ENCODE peak calls at places on chromosomes 5 and 9, in four cellular contexts. O is SK-N-SH, W is neuronal stem cell, X is GM23248. E is an unnamed sample.
A peak's percentile ranks its signal among the peaks of the same experiment; 100 is the strongest.

GRCh38 chr5:142358648-142359047 is 33.8 kb upstream of the SPRY4 start:
- DNase-seq in O (no peak), W (no peak), X (no peak), E (no peak)

GRCh38 chr9:20563917-20564316 is 58.4 kb downstream of the MLLT3 start:
- DNase-seq in O (no peak), W (no peak), X (peak; percentile 6), E (no peak)

GRCh38 chr5:154653764-154654483 is 101.3 kb upstream of the LARP1 start:
- DNase-seq in O (peak; percentile 80), W (no peak), X (peak; percentile 8), E (no peak)

GRCh38 chr9:87635656-87636501 is 90.0 kb upstream of the CTSL start:
- DNase-seq in O (no peak), W (no peak), X (no peak), E (no peak)

GRCh38 chr9:129446828-129447550 is 173.9 kb downstream of the C9orf50 start:
- DNase-seq in O (no peak), W (no peak), X (peak; percentile 47), E (no peak)

GRCh38 chr5:74382864-74383618 is 257.5 kb downstream of the ENC1 start:
- DNase-seq in O (peak; percentile 19), W (no peak), X (peak; percentile 86), E (no peak)

GRCh38 chr9:4538621-4539020 is 48.4 kb downstream of the SLC1A1 start:
- DNase-seq in O (peak; percentile 57), W (no peak), X (no peak), E (no peak)

GRCh38 chr9:224540-225520 is 10.2 kb downstream of the DOCK8 start:
- DNase-seq in O (no peak), W (no peak), X (peak; percentile 26), E (no peak)

GRCh38 chr5:73825736-73826135 is 199.7 kb downstream of the ARHGEF28 start:
- DNase-seq in O (no peak), W (no peak), X (no peak), E (no peak)

GRCh38 chr5:76351577-76351976 is 51.5 kb upstream of the IQGAP2 start:
- DNase-seq in O (no peak), W (no peak), X (no peak), E (no peak)

GRCh38 chr9:113992994-113993393 is 85.1 kb downstream of the AMBP start:
- DNase-seq in O (no peak), W (no peak), X (no peak), E (peak; percentile 26)

GRCh38 chr5:73892806-73893205 is 266.8 kb downstream of the ARHGEF28 start:
- DNase-seq in O (no peak), W (no peak), X (peak; percentile 96), E (no peak)

GRCh38 chr9:37464426-37465248 is 613 bp downstream of the ZBTB5 start:
- DNase-seq in O (no peak), W (no peak), X (peak; percentile 89), E (no peak)

GRCh38 chr5:181235323-181235688 is 8.4 kb downstream of the RACK1 start:
- DNase-seq in O (peak; percentile 50), W (no peak), X (no peak), E (no peak)

GRCh38 chr5:59390074-59390659 is 503.4 kb downstream of the PDE4D start:
- DNase-seq in O (no peak), W (peak; percentile 32), X (peak; percentile 61), E (no peak)

GRCh38 chr9:77944556-77945261 is 86.9 kb downstream of the GNAQ start:
- DNase-seq in O (no peak), W (peak; percentile 21), X (no peak), E (no peak)

GRCh38 chr9:134992755-134993124 is 75.0 kb upstream of the FCN1 start:
- DNase-seq in O (no peak), W (no peak), X (peak; percentile 79), E (peak; percentile 92)

GRCh38 chr5:65127181-65127901 is 354.4 kb downstream of the ADAMTS6 start:
- DNase-seq in O (no peak), W (no peak), X (peak; percentile 66), E (no peak)

GRCh38 chr5:89255845-89256463 is 373.0 kb upstream of the MEF2C start:
- DNase-seq in O (no peak), W (no peak), X (peak; percentile 72), E (no peak)

GRCh38 chr9:127058645-127059021 is 63.8 kb downstream of the ANGPTL2 start:
- DNase-seq in O (no peak), W (no peak), X (peak; percentile 56), E (no peak)

GRCh38 chr9:33297455-33297854 is 7.1 kb downstream of the NFX1 start:
- DNase-seq in O (no peak), W (no peak), X (no peak), E (no peak)

GRCh38 chr9:120923620-120924328 is 2.8 kb downstream of the TRAF1 start:
- DNase-seq in O (no peak), W (no peak), X (no peak), E (no peak)

GRCh38 chr9:120921751-120922181 is 4.8 kb downstream of the TRAF1 start:
- DNase-seq in O (peak; percentile 74), W (no peak), X (no peak), E (no peak)

GRCh38 chr9:120924698-120925534 is 1.7 kb downstream of the TRAF1 start:
- DNase-seq in O (no peak), W (no peak), X (no peak), E (no peak)

GRCh38 chr9:120920495-120921178 is 6.0 kb downstream of the TRAF1 start:
- DNase-seq in O (peak; percentile 47), W (no peak), X (no peak), E (no peak)

DNA sequence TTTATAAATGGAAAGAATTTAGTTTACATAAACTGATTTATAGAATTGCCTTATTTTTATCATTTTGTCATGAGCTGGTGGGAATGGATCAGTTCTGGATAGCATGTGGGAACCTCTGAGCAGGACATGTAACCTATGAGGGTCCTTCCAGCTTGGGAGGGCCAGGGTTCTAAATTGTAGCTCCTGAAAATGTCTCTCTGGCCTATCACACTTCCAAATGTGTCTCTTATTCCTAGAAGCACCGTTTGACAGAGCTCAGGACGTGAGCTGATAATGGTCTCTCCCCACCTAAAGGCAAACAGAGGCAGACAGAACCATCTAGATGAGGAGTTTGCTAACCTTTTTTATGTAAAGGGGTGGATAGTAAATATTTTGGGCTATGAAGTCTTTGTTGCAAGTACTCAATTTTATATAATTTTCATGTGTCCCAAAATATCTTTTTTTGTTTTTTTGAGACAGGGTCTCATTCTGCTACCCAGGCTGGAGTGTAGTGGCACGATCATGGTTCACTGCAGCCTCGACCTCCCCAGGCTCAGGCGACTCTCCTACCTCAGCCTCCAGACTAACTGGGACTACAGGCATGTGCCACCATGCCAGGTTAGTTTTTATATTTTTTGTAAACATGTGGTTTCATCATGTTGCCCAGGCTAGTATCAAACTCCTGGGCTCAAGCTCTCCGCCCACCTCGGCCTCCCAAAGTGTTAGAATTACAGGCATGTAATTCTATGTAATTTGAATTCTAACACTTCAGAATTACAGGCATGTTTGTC is 4.0 kb downstream of the TRAF1 start:
- DNase-seq in O (no peak), W (no peak), X (no peak), E (no peak)
- H3K4me3 ChIP-seq in O (no peak overlapping the region), W (no peak overlapping the region), X (no peak overlapping the region), E (no peak overlapping the region)

GRCh38 chr5:63563008-63563917 is 399.0 kb downstream of the HTR1A start:
- DNase-seq in O (no peak), W (no peak), X (no peak), E (peak; percentile 12)
- H3K9ac ChIP-seq in O (no peak overlapping the region), W (no peak overlapping the region), X (no peak overlapping the region), E (no peak overlapping the region)

GRCh38 chr5:80245986-80246781 is 9.7 kb downstream of the SERINC5 start:
- DNase-seq in O (no peak), W (peak; percentile 75), X (peak; percentile 53), E (no peak)

GRCh38 chr5:80248378-80248777 is 7.5 kb downstream of the SERINC5 start:
- DNase-seq in O (no peak), W (no peak), X (no peak), E (no peak)

GRCh38 chr5:80249876-80250275 is 6.0 kb downstream of the SERINC5 start:
- DNase-seq in O (no peak), W (no peak), X (no peak), E (no peak)

GRCh38 chr5:80243567-80243966 is 12.3 kb downstream of the SERINC5 start:
- DNase-seq in O (no peak), W (no peak), X (no peak), E (no peak)

DNA sequence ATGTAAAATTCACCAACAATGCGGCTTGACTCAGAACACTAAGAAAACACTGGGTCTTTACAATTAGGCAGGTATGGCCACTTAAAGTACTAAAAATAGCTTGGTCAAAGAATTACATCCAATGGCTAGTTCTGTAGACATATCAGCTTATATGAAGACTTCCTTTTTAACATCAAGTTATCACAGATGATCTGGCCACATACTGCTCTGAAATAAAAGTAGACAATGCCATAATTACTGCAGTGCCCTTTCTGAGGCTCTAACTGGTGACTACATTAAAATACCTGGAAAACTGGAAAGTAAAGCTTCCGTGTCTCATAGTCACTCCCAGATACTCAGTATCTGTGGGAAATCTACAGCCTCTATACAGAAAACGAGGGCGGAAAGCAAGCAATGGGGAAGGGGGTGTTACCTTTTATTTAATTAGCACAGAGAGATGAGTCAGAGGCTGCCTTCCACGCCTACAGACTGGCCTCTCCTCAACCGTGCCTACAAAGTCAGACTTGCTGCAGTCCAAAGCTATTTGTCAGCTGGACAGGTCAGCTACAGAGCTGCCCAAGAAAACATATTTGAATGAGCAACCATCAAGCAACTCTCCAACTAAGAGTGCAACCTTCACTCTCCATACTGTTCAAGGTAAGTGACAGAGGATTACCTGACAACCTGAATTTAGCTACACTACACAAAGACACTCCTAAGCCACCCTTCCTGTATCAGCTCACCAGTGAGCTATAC is 8.7 kb downstream of the SERINC5 start:
- DNase-seq in O (peak; percentile 48), W (peak; percentile 65), X (peak; percentile 98), E (no peak)
- H3K4me3 ChIP-seq in O (peak overlapping the region; percentile 15), W (no peak overlapping the region), X (peak overlapping the region; percentile 64), E (no peak overlapping the region)

GRCh38 chr9:137044502-137045177 is 1.3 kb downstream of the NPDC1 start:
- DNase-seq in O (peak; percentile 83), W (no peak), X (peak; percentile 36), E (peak; percentile 89)
- H3K9ac ChIP-seq in O (peak overlapping the region; percentile 41), W (peak overlapping the region; percentile 86), X (peak overlapping the region; percentile 70), E (no peak overlapping the region)

GRCh38 chr5:157188270-157188669 is 7.6 kb downstream of the ITK start:
- DNase-seq in O (no peak), W (no peak), X (no peak), E (no peak)

GRCh38 chr5:157193699-157194424 is 13.2 kb downstream of the ITK start:
- DNase-seq in O (no peak), W (no peak), X (no peak), E (no peak)

GRCh38 chr5:157186309-157187045 is 5.8 kb downstream of the ITK start:
- DNase-seq in O (no peak), W (no peak), X (no peak), E (no peak)

GRCh38 chr5:157187046-157187754 is 6.6 kb downstream of the ITK start:
- DNase-seq in O (no peak), W (no peak), X (no peak), E (no peak)

GRCh38 chr5:157189223-157189622 is 8.6 kb downstream of the ITK start:
- DNase-seq in O (no peak), W (no peak), X (no peak), E (no peak)
- H3K4me3 ChIP-seq in O (no peak overlapping the region), W (no peak overlapping the region), X (no peak overlapping the region), E (no peak overlapping the region)